ENCODE peak calls at places on chromosomes 3 and 15, in seven cellular contexts. One of them, this sample, is unnamed.

GRCh38 chr3:10280177-10280529 is 12.6 kb downstream of the GHRL start:
- DNase-seq in fibroblast of lung: no peak
- DNase-seq in right atrium auricular region: no peak
- DNase-seq in Peyer's patch: peak; percentile 42
- DNase-seq in sigmoid colon: no peak
- DNase-seq in body of pancreas: no peak
- DNase-seq in heart left ventricle: no peak
- DNase-seq in this sample: peak; percentile 22

GRCh38 chr3:104359546-104359945 is 1007.2 kb upstream of the ALCAM start:
- DNase-seq in sigmoid colon: no peak
- DNase-seq in fibroblast of lung: peak; percentile 61
- DNase-seq in Peyer's patch: no peak
- DNase-seq in body of pancreas: no peak
- DNase-seq in heart left ventricle: no peak
- DNase-seq in right atrium auricular region: no peak
- DNase-seq in this sample: peak; percentile 11

GRCh38 chr15:39888809-39889208 is 31.3 kb downstream of the GPR176 start:
- DNase-seq in heart left ventricle: no peak
- DNase-seq in body of pancreas: no peak
- DNase-seq in fibroblast of lung: no peak
- DNase-seq in Peyer's patch: no peak
- DNase-seq in right atrium auricular region: no peak
- DNase-seq in sigmoid colon: no peak
- DNase-seq in this sample: peak; percentile 20

GRCh38 chr3:133527306-133527705 is 46.2 kb upstream of the CDV3 start:
- DNase-seq in sigmoid colon: no peak
- DNase-seq in heart left ventricle: no peak
- DNase-seq in Peyer's patch: no peak
- DNase-seq in body of pancreas: no peak
- DNase-seq in fibroblast of lung: peak; percentile 21
- DNase-seq in right atrium auricular region: no peak
- DNase-seq in this sample: no peak

GRCh38 chr15:95169701-95170459 is 938.5 kb downstream of the MCTP2 start:
- DNase-seq in heart left ventricle: no peak
- DNase-seq in right atrium auricular region: peak; percentile 60
- DNase-seq in fibroblast of lung: peak; percentile 85
- DNase-seq in body of pancreas: no peak
- DNase-seq in sigmoid colon: peak; percentile 94
- DNase-seq in Peyer's patch: peak; percentile 53
- DNase-seq in this sample: no peak

GRCh38 chr3:7188551-7188950 is 327.6 kb downstream of the GRM7 start:
- DNase-seq in right atrium auricular region: no peak
- DNase-seq in Peyer's patch: no peak
- DNase-seq in fibroblast of lung: no peak
- DNase-seq in heart left ventricle: no peak
- DNase-seq in sigmoid colon: no peak
- DNase-seq in body of pancreas: no peak
- DNase-seq in this sample: peak; percentile 47

GRCh38 chr3:65265942-65266341 is 578.1 kb upstream of the ADAMTS9 start:
- DNase-seq in Peyer's patch: no peak
- DNase-seq in heart left ventricle: no peak
- DNase-seq in right atrium auricular region: no peak
- DNase-seq in body of pancreas: no peak
- DNase-seq in sigmoid colon: no peak
- DNase-seq in fibroblast of lung: no peak
- DNase-seq in this sample: no peak

GRCh38 chr3:37218206-37218605 is 43.8 kb upstream of the LRRFIP2 start:
- DNase-seq in heart left ventricle: peak; percentile 53
- DNase-seq in sigmoid colon: no peak
- DNase-seq in fibroblast of lung: no peak
- DNase-seq in body of pancreas: no peak
- DNase-seq in Peyer's patch: no peak
- DNase-seq in right atrium auricular region: no peak
- DNase-seq in this sample: no peak

GRCh38 chr3:69485489-69485888 is 99.6 kb upstream of the FRMD4B start:
- DNase-seq in right atrium auricular region: no peak
- DNase-seq in fibroblast of lung: no peak
- DNase-seq in heart left ventricle: no peak
- DNase-seq in Peyer's patch: no peak
- DNase-seq in sigmoid colon: no peak
- DNase-seq in body of pancreas: no peak
- DNase-seq in this sample: no peak

GRCh38 chr3:190323241-190323617 is 983 bp upstream of the CLDN1 start:
- DNase-seq in sigmoid colon: no peak
- DNase-seq in right atrium auricular region: no peak
- DNase-seq in fibroblast of lung: no peak
- DNase-seq in Peyer's patch: no peak
- DNase-seq in heart left ventricle: no peak
- DNase-seq in body of pancreas: peak; percentile 28
- DNase-seq in this sample: peak; percentile 73

DNA sequence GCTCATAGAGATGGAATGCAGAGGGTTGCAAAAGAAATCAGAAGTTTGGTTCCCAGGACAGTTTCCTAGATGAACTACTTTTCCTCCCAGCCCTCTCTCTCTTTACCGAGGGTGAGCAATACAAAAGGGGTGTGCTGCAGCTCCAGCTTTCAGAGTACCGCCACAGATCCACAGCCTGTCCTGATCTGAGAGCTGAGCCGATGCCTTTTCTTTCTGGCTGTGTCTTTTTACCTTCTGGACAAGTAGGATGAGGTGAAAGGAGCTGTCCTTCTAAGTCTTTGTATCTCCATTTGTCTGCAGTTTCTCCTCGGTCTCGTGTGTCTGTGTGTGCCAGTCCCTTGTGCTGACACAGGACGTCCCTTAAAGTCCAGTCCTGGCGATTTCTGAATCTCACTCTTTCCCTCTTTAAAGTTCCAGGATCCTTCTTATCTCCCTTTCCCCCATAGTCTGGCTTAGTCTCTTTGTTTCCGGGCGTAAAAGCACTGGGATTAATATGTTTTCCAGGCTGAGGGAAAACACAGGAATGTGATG is 545 bp downstream of the CCDC80 start:
- DNase-seq in right atrium auricular region: peak; percentile 59
- DNase-seq in sigmoid colon: peak; percentile 75
- DNase-seq in body of pancreas: no peak
- DNase-seq in heart left ventricle: no peak
- DNase-seq in fibroblast of lung: peak; percentile 93
- DNase-seq in Peyer's patch: no peak
- DNase-seq in this sample: peak; percentile 88
- H3K4me3 ChIP-seq in right atrium auricular region: peak overlapping the region; percentile 29
- H3K4me3 ChIP-seq in sigmoid colon: peak overlapping the region; percentile 17
- H3K4me3 ChIP-seq in body of pancreas: no peak overlapping the region
- H3K4me3 ChIP-seq in heart left ventricle: peak overlapping the region; percentile 58
- H3K4me3 ChIP-seq in fibroblast of lung: peak overlapping the region; percentile 77
- H3K4me3 ChIP-seq in Peyer's patch: no peak overlapping the region
- H3K4me3 ChIP-seq in this sample: peak overlapping the region; percentile 31

DNA sequence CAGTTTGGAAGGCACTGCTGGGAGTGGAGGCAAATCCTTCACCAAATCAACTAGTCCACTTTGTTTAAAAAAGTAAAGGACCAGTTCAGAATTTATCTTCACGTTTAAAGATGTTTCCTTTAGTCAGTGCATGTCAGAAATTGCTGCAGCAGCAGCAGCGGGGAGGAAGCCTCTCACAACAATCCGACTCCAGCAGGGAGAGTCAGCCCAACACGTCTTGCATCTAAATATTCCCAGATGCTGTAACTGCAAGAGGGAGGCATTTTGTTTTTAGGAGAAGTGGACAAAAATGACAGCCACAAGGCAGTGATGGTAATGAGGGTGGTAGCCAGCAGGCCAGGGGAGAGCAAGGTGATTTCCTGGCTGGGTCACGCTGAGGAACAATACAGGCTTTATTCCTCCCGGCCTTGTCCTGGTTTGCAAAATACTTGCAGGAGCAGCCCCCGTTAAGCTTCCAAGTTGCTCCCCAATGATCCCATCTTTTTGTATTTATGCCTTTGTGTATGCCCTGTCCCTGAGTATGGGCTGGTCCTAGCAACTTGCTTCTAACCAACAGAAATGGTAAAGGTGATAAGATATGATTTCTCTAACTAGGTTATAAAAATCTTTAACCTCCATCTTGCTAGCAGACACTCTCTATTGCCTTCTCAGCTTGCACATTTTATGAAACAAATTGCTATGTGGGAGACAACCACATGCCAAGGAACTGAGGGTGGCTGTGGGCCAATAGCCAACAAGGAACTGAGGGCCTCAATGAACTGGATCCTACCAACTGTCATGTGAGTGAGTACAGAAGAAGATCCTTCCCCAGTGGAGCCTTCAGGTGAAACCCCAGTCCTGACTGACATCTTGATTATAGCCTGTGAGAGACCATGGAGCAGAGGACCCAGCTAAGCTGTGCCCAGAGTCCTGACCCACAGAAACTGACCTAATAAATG is 128.9 kb upstream of the LRIG1 start:
- DNase-seq in body of pancreas: no peak
- DNase-seq in Peyer's patch: no peak
- DNase-seq in sigmoid colon: no peak
- DNase-seq in heart left ventricle: no peak
- DNase-seq in fibroblast of lung: no peak
- DNase-seq in right atrium auricular region: no peak
- DNase-seq in this sample: no peak
- TF ChIP-seq CTCF in body of pancreas: no peak
- TF ChIP-seq CTCF in Peyer's patch: no peak
- TF ChIP-seq CTCF in sigmoid colon: no peak
- TF ChIP-seq CTCF in heart left ventricle: no peak
- TF ChIP-seq CTCF in fibroblast of lung: no peak
- TF ChIP-seq CTCF in right atrium auricular region: no peak
- TF ChIP-seq CTCF in this sample: no peak

GRCh38 chr3:12150112-12150511 is 8.6 kb downstream of the TIMP4 start:
- DNase-seq in sigmoid colon: no peak
- DNase-seq in fibroblast of lung: no peak
- DNase-seq in body of pancreas: no peak
- DNase-seq in Peyer's patch: no peak
- DNase-seq in heart left ventricle: no peak
- DNase-seq in right atrium auricular region: no peak
- DNase-seq in this sample: no peak

GRCh38 chr3:12148183-12148940 is 10.3 kb downstream of the TIMP4 start:
- DNase-seq in Peyer's patch: peak; percentile 57
- DNase-seq in heart left ventricle: peak; percentile 67
- DNase-seq in body of pancreas: no peak
- DNase-seq in right atrium auricular region: peak; percentile 85
- DNase-seq in fibroblast of lung: peak; percentile 91
- DNase-seq in sigmoid colon: peak; percentile 80
- DNase-seq in this sample: no peak

GRCh38 chr3:12147263-12147780 is 11.4 kb downstream of the TIMP4 start:
- DNase-seq in sigmoid colon: no peak
- DNase-seq in body of pancreas: no peak
- DNase-seq in heart left ventricle: no peak
- DNase-seq in right atrium auricular region: no peak
- DNase-seq in fibroblast of lung: no peak
- DNase-seq in Peyer's patch: no peak
- DNase-seq in this sample: no peak

GRCh38 chr3:12143949-12144504 is 14.7 kb downstream of the TIMP4 start:
- DNase-seq in heart left ventricle: peak; percentile 89
- DNase-seq in sigmoid colon: peak; percentile 87
- DNase-seq in fibroblast of lung: peak; percentile 95
- DNase-seq in body of pancreas: peak; percentile 18
- DNase-seq in right atrium auricular region: peak; percentile 95
- DNase-seq in Peyer's patch: peak; percentile 61
- DNase-seq in this sample: peak; percentile 8

GRCh38 chr3:12149029-12149428 is 9.7 kb downstream of the TIMP4 start:
- DNase-seq in body of pancreas: no peak
- DNase-seq in heart left ventricle: peak; percentile 33
- DNase-seq in Peyer's patch: no peak
- DNase-seq in right atrium auricular region: no peak
- DNase-seq in sigmoid colon: no peak
- DNase-seq in fibroblast of lung: no peak
- DNase-seq in this sample: no peak
- H3K4me3 ChIP-seq in body of pancreas: no peak overlapping the region
- H3K4me3 ChIP-seq in heart left ventricle: no peak overlapping the region
- H3K4me3 ChIP-seq in Peyer's patch: no peak overlapping the region
- H3K4me3 ChIP-seq in right atrium auricular region: peak overlapping the region; percentile 16
- H3K4me3 ChIP-seq in sigmoid colon: no peak overlapping the region
- H3K4me3 ChIP-seq in fibroblast of lung: no peak overlapping the region
- H3K4me3 ChIP-seq in this sample: no peak overlapping the region

GRCh38 chr15:68278345-68279217 is 1.0 kb downstream of the FEM1B start:
- DNase-seq in fibroblast of lung: peak; percentile 51
- DNase-seq in Peyer's patch: no peak
- DNase-seq in sigmoid colon: no peak
- DNase-seq in right atrium auricular region: no peak
- DNase-seq in heart left ventricle: no peak
- DNase-seq in body of pancreas: no peak
- DNase-seq in this sample: peak; percentile 29
- TF ChIP-seq CTCF in fibroblast of lung: peak; percentile 6
- TF ChIP-seq CTCF in Peyer's patch: peak; percentile 45
- TF ChIP-seq CTCF in sigmoid colon: no peak
- TF ChIP-seq CTCF in right atrium auricular region: no peak
- TF ChIP-seq CTCF in heart left ventricle: peak; percentile 53
- TF ChIP-seq CTCF in body of pancreas: no peak
- TF ChIP-seq CTCF in this sample: peak; percentile 36

GRCh38 chr3:170421147-170421641 is 2.5 kb downstream of the CLDN11 start:
- DNase-seq in sigmoid colon: no peak
- DNase-seq in Peyer's patch: no peak
- DNase-seq in heart left ventricle: no peak
- DNase-seq in body of pancreas: no peak
- DNase-seq in right atrium auricular region: peak; percentile 64
- DNase-seq in fibroblast of lung: peak; percentile 50
- DNase-seq in this sample: no peak

GRCh38 chr3:170418422-170419300 is at the start of gene CLDN11:
- DNase-seq in right atrium auricular region: no peak
- DNase-seq in sigmoid colon: peak; percentile 75
- DNase-seq in body of pancreas: no peak
- DNase-seq in Peyer's patch: peak; percentile 51
- DNase-seq in fibroblast of lung: peak; percentile 59
- DNase-seq in heart left ventricle: peak; percentile 41
- DNase-seq in this sample: no peak

GRCh38 chr3:170420307-170420821 is 1.7 kb downstream of the CLDN11 start:
- DNase-seq in heart left ventricle: no peak
- DNase-seq in sigmoid colon: no peak
- DNase-seq in body of pancreas: no peak
- DNase-seq in right atrium auricular region: no peak
- DNase-seq in Peyer's patch: no peak
- DNase-seq in fibroblast of lung: peak; percentile 48
- DNase-seq in this sample: no peak

GRCh38 chr3:170421758-170422157 is 3.1 kb downstream of the CLDN11 start:
- DNase-seq in heart left ventricle: no peak
- DNase-seq in Peyer's patch: no peak
- DNase-seq in body of pancreas: no peak
- DNase-seq in right atrium auricular region: no peak
- DNase-seq in fibroblast of lung: no peak
- DNase-seq in sigmoid colon: no peak
- DNase-seq in this sample: no peak

GRCh38 chr3:170419301-170420087 is 826 bp downstream of the CLDN11 start:
- DNase-seq in Peyer's patch: no peak
- DNase-seq in fibroblast of lung: peak; percentile 46
- DNase-seq in right atrium auricular region: no peak
- DNase-seq in sigmoid colon: peak; percentile 65
- DNase-seq in heart left ventricle: no peak
- DNase-seq in body of pancreas: no peak
- DNase-seq in this sample: no peak
- H3K4me3 ChIP-seq in Peyer's patch: peak overlapping the region; percentile 32
- H3K4me3 ChIP-seq in fibroblast of lung: peak overlapping the region; percentile 79
- H3K4me3 ChIP-seq in right atrium auricular region: peak overlapping the region; percentile 34
- H3K4me3 ChIP-seq in sigmoid colon: peak overlapping the region; percentile 23
- H3K4me3 ChIP-seq in heart left ventricle: peak overlapping the region; percentile 50
- H3K4me3 ChIP-seq in body of pancreas: no peak overlapping the region
- H3K4me3 ChIP-seq in this sample: peak overlapping the region; percentile 16

This sample was measured in bronchial epithelial cell.